ENCODE peak calls at places on chromosomes 3 and 15, in four cellular contexts. A is sigmoid colon; T is NT2/D1; U is CD8-positive, alpha-beta T cell. R is an unnamed sample. For H3K4me1, the result is how much of the 10 kb centered on the place peaks cover.

GRCh38 chr3:180594631-180595348 is 7.2 kb upstream of the TTC14 start:
- DNase-seq in T (peak), A (no peak), U (no peak), R (no peak)

GRCh38 chr3:188788621-188789081 is 383.1 kb upstream of the TPRG1 start:
- DNase-seq in U (peak), A (no peak), T (no peak), R (no peak)

GRCh38 chr15:61182955-61183354 is 46.1 kb downstream of the RORA start:
- DNase-seq in A (no peak), T (no peak), U (no peak), R (no peak)

GRCh38 chr3:29226709-29227108 is 54.2 kb upstream of the RBMS3 start:
- DNase-seq in U (no peak), A (no peak), T (no peak), R (no peak)

GRCh38 chr3:181417748-181418147 is 294.0 kb upstream of the SOX2 start:
- DNase-seq in T (no peak), U (no peak), A (no peak), R (no peak)

GRCh38 chr3:23202203-23202920 is 765 bp upstream of the UBE2E2 start:
- DNase-seq in A (no peak), U (no peak), T (no peak), R (no peak)

GRCh38 chr3:182618981-182619591 is 174.2 kb upstream of the ATP11B start:
- DNase-seq in T (no peak), A (no peak), U (no peak), R (no peak)

GRCh38 chr3:134564991-134565390 is 79.1 kb downstream of the CEP63 start:
- DNase-seq in U (no peak), T (no peak), A (no peak), R (no peak)

GRCh38 chr3:71066849-71067261 is 516.7 kb downstream of the FOXP1 start:
- DNase-seq in U (no peak), A (no peak), T (no peak), R (no peak)

GRCh38 chr3:120642368-120642948 is 39.6 kb downstream of the HGD start:
- DNase-seq in T (no peak), A (no peak), U (no peak), R (no peak)

GRCh38 chr15:85636351-85636750 is 158.4 kb downstream of the KLHL25 start:
- DNase-seq in A (no peak), U (no peak), T (no peak), R (no peak)

GRCh38 chr15:36688310-36689102 is 109.1 kb downstream of the CDIN1 start:
- DNase-seq in T (no peak), U (no peak), A (no peak), R (no peak)

GRCh38 chr15:81337713-81338157 is 13.8 kb upstream of the STARD5 start:
- DNase-seq in U (no peak), T (no peak), A (no peak), R (no peak)

GRCh38 chr3:23055733-23056376 is 147.3 kb upstream of the UBE2E2 start:
- DNase-seq in U (no peak), T (no peak), A (no peak), R (no peak)

GRCh38 chr3:31980530-31981205 is 394 bp downstream of the OSBPL10 start:
- DNase-seq in U (peak), A (peak), T (no peak), R (no peak)

GRCh38 chr15:65518633-65519285 is 1.3 kb upstream of the DPP8 start:
- DNase-seq in A (no peak), T (no peak), U (no peak), R (no peak)

GRCh38 chr3:18556001-18556408 is 130.9 kb upstream of the SATB1 start:
- DNase-seq in A (no peak), U (no peak), T (no peak), R (no peak)

GRCh38 chr3:15443826-15444524 is 16.6 kb downstream of the EAF1 start:
- DNase-seq in A (no peak), T (no peak), U (no peak), R (no peak)

GRCh38 chr3:32817561-32818430 is at the start of gene TRIM71:
- DNase-seq in U (no peak), T (no peak), A (no peak), R (no peak)

GRCh38 chr3:153038779-153039178 is 123.2 kb upstream of the RAP2B start:
- DNase-seq in U (no peak), A (no peak), T (no peak), R (no peak)

GRCh38 chr3:101865751-101866509 is 16.6 kb downstream of the NFKBIZ start:
- DNase-seq in T (no peak), A (no peak), U (no peak), R (peak)

GRCh38 chr3:143975549-143976152 is 4.0 kb downstream of the DIPK2A start:
- DNase-seq in U (no peak), T (no peak), A (no peak), R (no peak)

GRCh38 chr3:150345021-150345538 is 63.0 kb upstream of the TSC22D2 start:
- DNase-seq in A (no peak), T (no peak), U (no peak), R (peak)

GRCh38 chr15:88896339-88897033 is 1.1 kb upstream of the HAPLN3 start:
- DNase-seq in U (no peak), A (no peak), T (no peak), R (no peak)

GRCh38 chr3:71723452-71724170 is 1.6 kb downstream of the EIF4E3 start:
- DNase-seq in T (no peak), U (no peak), A (no peak), R (no peak)

GRCh38 chr3:18438586-18438985 is 13.4 kb upstream of the SATB1 start:
- DNase-seq in U (peak), T (no peak), A (peak), R (no peak)

GRCh38 chr3:45381168-45381852 is 7.1 kb upstream of the LARS2 start:
- DNase-seq in U (no peak), A (no peak), T (no peak), R (no peak)

GRCh38 chr3:129989391-129989790 is 14.9 kb downstream of the TRH start:
- DNase-seq in A (no peak), T (no peak), U (no peak), R (no peak)

GRCh38 chr3:129872107-129872506 is 21.4 kb downstream of the TMCC1 start:
- DNase-seq in T (no peak), U (no peak), A (no peak), R (no peak)

GRCh38 chr3:72830452-72831217 is 17.6 kb downstream of the SHQ1 start:
- DNase-seq in A (no peak), U (no peak), T (no peak), R (no peak)

GRCh38 chr3:136008221-136008620 is 42.7 kb downstream of the PPP2R3A start:
- DNase-seq in T (peak), A (no peak), U (no peak), R (no peak)

GRCh38 chr3:82567029-82567600 is 805.7 kb upstream of the GBE1 start:
- DNase-seq in T (no peak), A (no peak), U (no peak), R (no peak)

GRCh38 chr3:157182879-157183278 is 22.9 kb upstream of the CCNL1 start:
- DNase-seq in A (no peak), U (no peak), T (no peak), R (no peak)

GRCh38 chr3:152405915-152406802 is 137.4 kb downstream of the MBNL1 start:
- DNase-seq in U (no peak), T (no peak), A (no peak), R (no peak)

GRCh38 chr3:139427283-139428060 is 38.0 kb upstream of the COPB2 start:
- DNase-seq in T (peak), U (no peak), A (no peak), R (peak)

GRCh38 chr15:45347033-45347432 is 31.3 kb downstream of the GATM start:
- DNase-seq in U (no peak), T (no peak), A (no peak), R (no peak)

GRCh38 chr3:43997788-43998373 is 243.8 kb upstream of the TOPAZ1 start:
- DNase-seq in A (no peak), T (no peak), U (no peak), R (no peak)

GRCh38 chr3:194879991-194880939 is 194.6 kb downstream of the FAM43A start:
- DNase-seq in U (no peak), A (no peak), T (no peak), R (no peak)

DNA sequence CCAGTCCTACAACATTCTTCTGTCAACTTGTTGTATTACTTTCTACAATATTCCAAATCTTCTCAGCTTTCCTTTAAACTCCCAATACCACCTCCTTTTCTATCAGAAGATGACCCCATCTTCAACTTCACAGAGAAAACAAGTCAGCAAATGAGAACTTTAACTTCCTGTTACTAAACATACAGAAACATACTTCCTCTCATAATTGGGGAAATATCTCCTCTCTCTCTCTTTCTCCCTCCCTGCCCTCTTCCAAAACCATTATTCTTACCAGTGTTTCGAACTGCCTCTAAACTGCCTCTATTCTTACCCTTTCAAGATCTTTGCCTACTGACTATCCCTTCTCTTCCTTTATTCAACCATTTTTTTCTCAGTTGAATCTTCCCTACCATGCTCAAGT is 1.7 kb upstream of the SNAP23 start:
- DNase-seq in U (no peak), T (no peak), A (no peak), R (no peak)
- H3K4me3 ChIP-seq in U (no peak), T (no peak), A (no peak), R (no peak)

DNA sequence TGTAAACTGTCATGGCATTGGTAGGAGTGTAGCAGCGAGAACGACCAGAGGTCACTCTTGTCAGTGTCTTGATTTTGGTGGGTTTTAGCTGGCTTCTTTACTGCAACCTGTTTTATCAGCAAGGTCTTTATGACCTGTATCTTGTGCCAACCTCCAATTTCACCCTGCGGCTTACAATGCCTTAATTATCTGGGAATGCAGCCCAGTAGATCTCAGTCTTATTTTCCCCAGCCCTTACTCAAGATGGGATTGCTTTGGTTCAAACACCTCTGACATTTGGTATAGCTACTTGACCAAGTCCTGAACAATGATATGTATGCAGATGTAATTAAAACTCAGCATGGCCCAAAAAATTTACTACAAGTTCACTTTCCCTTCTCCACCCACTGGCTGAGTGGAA is 388.4 kb downstream of the RSL24D1 start:
- DNase-seq in A (no peak), T (no peak), U (no peak), R (no peak)
- H3K4me1 ChIP-seq in A (under half), T (under half), U (under half), R (under half)

DNA sequence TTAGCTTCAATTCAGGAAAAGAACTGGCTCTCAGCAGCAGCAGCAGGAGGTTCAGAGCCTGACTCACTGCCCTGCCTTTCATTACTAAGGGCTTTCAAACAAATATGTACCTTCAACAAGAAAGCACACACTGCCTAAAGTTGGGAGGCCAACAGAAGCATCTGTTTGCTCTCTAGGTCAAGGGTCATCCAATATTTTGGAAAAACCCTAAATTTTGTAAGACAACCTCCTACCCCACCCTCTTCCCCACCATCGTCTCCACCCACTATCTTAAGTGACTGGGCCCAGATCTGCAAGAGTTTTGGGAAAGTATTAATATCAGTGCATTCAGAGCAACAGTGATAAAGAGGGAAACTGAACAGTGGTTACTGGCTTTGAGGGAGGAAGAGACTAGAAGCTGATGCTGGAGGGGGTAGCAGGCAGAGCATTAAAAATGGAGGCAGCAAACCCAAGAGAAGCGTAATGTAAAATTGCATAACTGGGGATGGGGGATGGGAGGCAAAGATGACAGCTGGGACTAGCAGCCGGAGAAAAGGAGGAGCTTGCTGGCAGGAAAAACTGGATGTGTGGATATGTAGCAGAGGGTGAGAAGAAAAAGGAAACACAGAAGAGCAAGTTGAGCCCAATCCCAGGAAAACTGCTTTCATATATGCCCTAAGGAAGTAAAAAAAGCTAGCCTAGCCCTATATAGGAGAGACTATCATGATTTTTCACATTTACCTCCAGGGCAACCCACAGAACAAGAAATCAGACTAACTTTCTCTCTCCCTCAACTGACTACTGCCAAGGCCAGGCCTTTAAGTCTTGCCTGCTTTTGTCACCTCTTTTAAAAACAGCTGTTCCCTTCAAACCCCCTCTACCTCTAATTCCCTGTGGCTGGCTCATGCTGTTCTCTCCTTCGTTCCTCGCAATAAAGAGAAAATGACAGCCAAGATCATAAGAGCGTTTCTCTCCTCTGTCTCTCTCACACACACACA is 31.5 kb downstream of the NPTN start:
- DNase-seq in A (peak), U (no peak), T (no peak), R (no peak)
- H3K4me3 ChIP-seq in A (no peak), U (no peak), T (no peak), R (no peak)

GRCh38 chr3:142962175-142962519 is 1.3 kb downstream of the PAQR9 start:
- DNase-seq in T (no peak), U (no peak), A (no peak), R (no peak)

GRCh38 chr3:142960322-142960850 is 3.1 kb downstream of the PAQR9 start:
- DNase-seq in U (no peak), T (no peak), A (no peak), R (no peak)

GRCh38 chr3:142962520-142963265 is 781 bp downstream of the PAQR9 start:
- DNase-seq in A (no peak), T (no peak), U (no peak), R (no peak)

GRCh38 chr3:142963266-142964149 is at the start of gene PAQR9:
- DNase-seq in A (no peak), T (no peak), U (no peak), R (no peak)

DNA sequence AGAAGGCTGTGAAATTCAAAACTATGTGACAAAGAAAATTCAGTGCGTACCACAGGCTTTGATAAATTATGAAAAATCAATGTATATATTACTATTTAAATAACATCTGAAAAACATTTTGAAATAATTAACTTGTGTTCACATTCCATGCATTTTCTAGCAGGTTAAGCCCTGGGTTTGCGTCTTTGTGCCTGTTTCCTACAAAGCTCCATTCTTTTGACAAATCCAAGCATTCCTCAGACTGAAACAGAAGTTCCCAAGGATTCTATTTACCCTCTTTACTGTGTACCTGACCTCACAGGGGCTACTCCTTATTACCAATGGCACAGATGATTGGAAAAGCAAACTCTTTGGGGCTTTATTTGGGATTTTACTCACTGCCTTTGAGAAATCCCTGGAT is 1.9 kb downstream of the PAQR9 start:
- DNase-seq in A (no peak), T (no peak), U (no peak), R (no peak)
- H3K4me1 ChIP-seq in A (under half), T (under half), U (under half), R (under half)

GRCh38 chr15:62244762-62245161 is 79.7 kb upstream of the C2CD4B start:
- DNase-seq in A (no peak), U (no peak), T (no peak), R (no peak)

GRCh38 chr15:62250176-62250575 is 85.1 kb upstream of the C2CD4B start:
- DNase-seq in U (no peak), T (no peak), A (no peak), R (no peak)

GRCh38 chr15:62253294-62253693 is 88.2 kb upstream of the C2CD4B start:
- DNase-seq in A (no peak), U (no peak), T (no peak), R (no peak)

GRCh38 chr15:62250978-62251377 is 85.9 kb upstream of the C2CD4B start:
- DNase-seq in T (no peak), A (no peak), U (no peak), R (no peak)

GRCh38 chr15:62248277-62248974 is 83.3 kb upstream of the C2CD4B start:
- DNase-seq in A (no peak), T (no peak), U (no peak), R (no peak)
- H3K4me3 ChIP-seq in A (no peak), T (no peak), U (no peak), R (no peak)

DNA sequence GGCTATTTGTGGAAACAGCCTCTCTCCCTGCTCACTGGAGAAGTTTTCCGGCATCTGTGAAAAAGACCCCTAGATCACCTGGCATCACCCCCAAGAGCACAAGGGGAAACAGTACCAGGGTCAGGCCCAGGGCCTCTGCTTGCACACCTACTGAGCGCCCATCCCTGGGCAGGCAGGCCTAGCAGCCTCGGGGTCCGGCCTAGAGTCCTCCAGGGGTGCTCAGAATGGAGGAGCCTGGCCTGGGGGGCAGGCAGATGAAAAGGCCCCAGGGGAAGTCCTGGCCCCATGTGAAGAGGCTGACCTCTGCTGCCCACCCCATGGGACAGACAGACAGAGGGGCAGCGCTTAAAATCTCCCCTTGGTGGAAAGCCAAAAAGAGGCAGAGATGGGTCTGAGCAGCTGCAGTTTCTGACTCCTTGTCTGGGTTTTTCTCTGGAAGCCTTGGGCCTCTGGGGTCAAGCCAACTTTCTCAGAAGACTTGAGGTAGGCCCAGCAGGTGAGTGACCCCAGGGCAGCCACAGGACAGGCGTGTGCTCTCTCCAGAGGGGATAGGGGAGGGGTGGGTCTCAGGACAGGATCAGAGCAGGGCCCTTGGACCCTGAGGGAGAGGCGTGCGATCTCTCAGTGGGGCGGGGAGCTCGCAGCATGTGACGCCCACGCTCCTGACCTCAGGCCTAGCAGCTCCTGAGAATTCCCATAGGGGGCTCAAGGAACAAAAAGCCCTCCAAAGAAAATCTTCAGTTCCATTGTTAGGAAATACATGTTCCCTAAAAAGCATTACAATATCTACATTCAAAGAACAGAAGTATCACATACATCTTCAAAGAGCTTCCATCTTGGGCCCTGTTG is 34.5 kb upstream of the DUSP7 start:
- DNase-seq in U (no peak), T (no peak), A (peak), R (no peak)
- H3K4me1 ChIP-seq in U (under half), T (under half), A (under half), R (under half)

R was measured in iPS DF 6.9.